ENCODE peak calls at places on chromosomes 6 and 20, in seven cellular contexts. One of them, this sample, is unnamed.

GRCh38 chr6:118554698-118555097 is 6.6 kb downstream of the PLN start:
- DNase-seq in brain microvascular endothelial cell: no peak
- DNase-seq in NCI-H460: no peak
- DNase-seq in fibroblast of gingiva: no peak
- DNase-seq in effector memory CD8-positive, alpha-beta T cell: no peak
- DNase-seq in LHCN-M2: no peak
- DNase-seq in activated B cell treated with CpG ODN at 0.5 μM for 24 hours: no peak
- DNase-seq in this sample: no peak

GRCh38 chr20:56689318-56689717 is 60.2 kb downstream of the TFAP2C start:
- DNase-seq in effector memory CD8-positive, alpha-beta T cell: no peak
- DNase-seq in brain microvascular endothelial cell: no peak
- DNase-seq in activated B cell treated with CpG ODN at 0.5 μM for 24 hours: no peak
- DNase-seq in LHCN-M2: no peak
- DNase-seq in NCI-H460: no peak
- DNase-seq in fibroblast of gingiva: peak; percentile 79
- DNase-seq in this sample: no peak

GRCh38 chr6:39707962-39708683 is 17.1 kb downstream of the KIF6 start:
- DNase-seq in LHCN-M2: no peak
- DNase-seq in brain microvascular endothelial cell: no peak
- DNase-seq in fibroblast of gingiva: peak; percentile 3
- DNase-seq in effector memory CD8-positive, alpha-beta T cell: no peak
- DNase-seq in activated B cell treated with CpG ODN at 0.5 μM for 24 hours: no peak
- DNase-seq in NCI-H460: no peak
- DNase-seq in this sample: no peak

GRCh38 chr6:100096356-100096755 is 102.3 kb upstream of the MCHR2 start:
- DNase-seq in LHCN-M2: peak; percentile 35
- DNase-seq in effector memory CD8-positive, alpha-beta T cell: no peak
- DNase-seq in activated B cell treated with CpG ODN at 0.5 μM for 24 hours: no peak
- DNase-seq in NCI-H460: no peak
- DNase-seq in fibroblast of gingiva: no peak
- DNase-seq in brain microvascular endothelial cell: no peak
- DNase-seq in this sample: no peak

GRCh38 chr6:90478278-90478677 is 108.6 kb downstream of the MAP3K7 start:
- DNase-seq in brain microvascular endothelial cell: no peak
- DNase-seq in LHCN-M2: no peak
- DNase-seq in activated B cell treated with CpG ODN at 0.5 μM for 24 hours: no peak
- DNase-seq in fibroblast of gingiva: no peak
- DNase-seq in effector memory CD8-positive, alpha-beta T cell: no peak
- DNase-seq in NCI-H460: no peak
- DNase-seq in this sample: no peak

GRCh38 chr6:33828764-33829731 is 25.2 kb upstream of the MLN start:
- DNase-seq in fibroblast of gingiva: no peak
- DNase-seq in NCI-H460: no peak
- DNase-seq in brain microvascular endothelial cell: no peak
- DNase-seq in effector memory CD8-positive, alpha-beta T cell: no peak
- DNase-seq in LHCN-M2: no peak
- DNase-seq in activated B cell treated with CpG ODN at 0.5 μM for 24 hours: no peak
- DNase-seq in this sample: no peak

GRCh38 chr20:59412251-59412650 is 111.8 kb downstream of the EDN3 start:
- DNase-seq in effector memory CD8-positive, alpha-beta T cell: no peak
- DNase-seq in NCI-H460: no peak
- DNase-seq in activated B cell treated with CpG ODN at 0.5 μM for 24 hours: no peak
- DNase-seq in brain microvascular endothelial cell: no peak
- DNase-seq in LHCN-M2: no peak
- DNase-seq in fibroblast of gingiva: no peak
- DNase-seq in this sample: no peak

GRCh38 chr6:105607624-105608392 is 204.9 kb upstream of the PREP start:
- DNase-seq in brain microvascular endothelial cell: no peak
- DNase-seq in LHCN-M2: no peak
- DNase-seq in activated B cell treated with CpG ODN at 0.5 μM for 24 hours: no peak
- DNase-seq in NCI-H460: no peak
- DNase-seq in effector memory CD8-positive, alpha-beta T cell: no peak
- DNase-seq in fibroblast of gingiva: no peak
- DNase-seq in this sample: no peak

GRCh38 chr6:1715336-1715735 is 105.6 kb downstream of the FOXC1 start:
- DNase-seq in activated B cell treated with CpG ODN at 0.5 μM for 24 hours: no peak
- DNase-seq in LHCN-M2: no peak
- DNase-seq in NCI-H460: no peak
- DNase-seq in brain microvascular endothelial cell: no peak
- DNase-seq in fibroblast of gingiva: no peak
- DNase-seq in effector memory CD8-positive, alpha-beta T cell: no peak
- DNase-seq in this sample: no peak

GRCh38 chr6:51468704-51469103 is 618.7 kb downstream of the PKHD1 start:
- DNase-seq in activated B cell treated with CpG ODN at 0.5 μM for 24 hours: no peak
- DNase-seq in NCI-H460: no peak
- DNase-seq in LHCN-M2: no peak
- DNase-seq in fibroblast of gingiva: no peak
- DNase-seq in brain microvascular endothelial cell: no peak
- DNase-seq in effector memory CD8-positive, alpha-beta T cell: no peak
- DNase-seq in this sample: no peak

GRCh38 chr6:152309648-152310047 is 327.5 kb downstream of the SYNE1 start:
- DNase-seq in brain microvascular endothelial cell: no peak
- DNase-seq in fibroblast of gingiva: no peak
- DNase-seq in effector memory CD8-positive, alpha-beta T cell: peak; percentile 46
- DNase-seq in activated B cell treated with CpG ODN at 0.5 μM for 24 hours: no peak
- DNase-seq in LHCN-M2: peak; percentile 83
- DNase-seq in NCI-H460: no peak
- DNase-seq in this sample: no peak

GRCh38 chr6:22888147-22888831 is 318.9 kb downstream of the HDGFL1 start:
- DNase-seq in NCI-H460: no peak
- DNase-seq in activated B cell treated with CpG ODN at 0.5 μM for 24 hours: no peak
- DNase-seq in LHCN-M2: no peak
- DNase-seq in effector memory CD8-positive, alpha-beta T cell: no peak
- DNase-seq in brain microvascular endothelial cell: no peak
- DNase-seq in fibroblast of gingiva: no peak
- DNase-seq in this sample: no peak

GRCh38 chr20:38727602-38728236 is 3.4 kb downstream of the SLC32A1 start:
- DNase-seq in activated B cell treated with CpG ODN at 0.5 μM for 24 hours: peak; percentile 19
- DNase-seq in LHCN-M2: no peak
- DNase-seq in NCI-H460: no peak
- DNase-seq in brain microvascular endothelial cell: no peak
- DNase-seq in fibroblast of gingiva: no peak
- DNase-seq in effector memory CD8-positive, alpha-beta T cell: peak; percentile 16
- DNase-seq in this sample: peak; percentile 22

GRCh38 chr6:127518710-127519468 is at the start of gene MTCL3:
- DNase-seq in LHCN-M2: peak; percentile 68
- DNase-seq in fibroblast of gingiva: peak; percentile 47
- DNase-seq in brain microvascular endothelial cell: peak; percentile 73
- DNase-seq in NCI-H460: no peak
- DNase-seq in effector memory CD8-positive, alpha-beta T cell: no peak
- DNase-seq in activated B cell treated with CpG ODN at 0.5 μM for 24 hours: no peak
- DNase-seq in this sample: no peak

GRCh38 chr6:65295812-65296211 is 411.2 kb downstream of the EYS start:
- DNase-seq in fibroblast of gingiva: no peak
- DNase-seq in activated B cell treated with CpG ODN at 0.5 μM for 24 hours: no peak
- DNase-seq in brain microvascular endothelial cell: no peak
- DNase-seq in LHCN-M2: no peak
- DNase-seq in NCI-H460: no peak
- DNase-seq in effector memory CD8-positive, alpha-beta T cell: no peak
- DNase-seq in this sample: no peak

GRCh38 chr6:53476979-53477378 is 67.9 kb downstream of the GCLC start:
- DNase-seq in effector memory CD8-positive, alpha-beta T cell: no peak
- DNase-seq in activated B cell treated with CpG ODN at 0.5 μM for 24 hours: no peak
- DNase-seq in fibroblast of gingiva: no peak
- DNase-seq in NCI-H460: no peak
- DNase-seq in LHCN-M2: no peak
- DNase-seq in brain microvascular endothelial cell: no peak
- DNase-seq in this sample: no peak

GRCh38 chr6:21712213-21712612 is 118.7 kb downstream of the SOX4 start:
- DNase-seq in NCI-H460: no peak
- DNase-seq in activated B cell treated with CpG ODN at 0.5 μM for 24 hours: no peak
- DNase-seq in fibroblast of gingiva: no peak
- DNase-seq in brain microvascular endothelial cell: no peak
- DNase-seq in LHCN-M2: no peak
- DNase-seq in effector memory CD8-positive, alpha-beta T cell: no peak
- DNase-seq in this sample: no peak

GRCh38 chr6:156954191-156954590 is 177.0 kb downstream of the ARID1B start:
- DNase-seq in activated B cell treated with CpG ODN at 0.5 μM for 24 hours: no peak
- DNase-seq in LHCN-M2: no peak
- DNase-seq in effector memory CD8-positive, alpha-beta T cell: no peak
- DNase-seq in NCI-H460: no peak
- DNase-seq in brain microvascular endothelial cell: no peak
- DNase-seq in fibroblast of gingiva: no peak
- DNase-seq in this sample: no peak

GRCh38 chr6:134029495-134030455 is 22.6 kb downstream of the SLC2A12 start:
- DNase-seq in LHCN-M2: peak; percentile 80
- DNase-seq in activated B cell treated with CpG ODN at 0.5 μM for 24 hours: no peak
- DNase-seq in effector memory CD8-positive, alpha-beta T cell: no peak
- DNase-seq in fibroblast of gingiva: no peak
- DNase-seq in NCI-H460: no peak
- DNase-seq in brain microvascular endothelial cell: peak; percentile 86
- DNase-seq in this sample: no peak

GRCh38 chr6:16955899-16956298 is 146.0 kb upstream of the STMND1 start:
- DNase-seq in NCI-H460: no peak
- DNase-seq in LHCN-M2: no peak
- DNase-seq in brain microvascular endothelial cell: no peak
- DNase-seq in activated B cell treated with CpG ODN at 0.5 μM for 24 hours: no peak
- DNase-seq in fibroblast of gingiva: no peak
- DNase-seq in effector memory CD8-positive, alpha-beta T cell: no peak
- DNase-seq in this sample: no peak

GRCh38 chr6:6795396-6795795 is 206.9 kb downstream of the LY86 start:
- DNase-seq in LHCN-M2: no peak
- DNase-seq in effector memory CD8-positive, alpha-beta T cell: no peak
- DNase-seq in NCI-H460: no peak
- DNase-seq in brain microvascular endothelial cell: no peak
- DNase-seq in activated B cell treated with CpG ODN at 0.5 μM for 24 hours: no peak
- DNase-seq in fibroblast of gingiva: no peak
- DNase-seq in this sample: no peak

GRCh38 chr6:39335780-39336541 is 13.5 kb upstream of the KCNK16 start:
- DNase-seq in NCI-H460: no peak
- DNase-seq in LHCN-M2: peak; percentile 13
- DNase-seq in fibroblast of gingiva: no peak
- DNase-seq in brain microvascular endothelial cell: peak; percentile 8
- DNase-seq in activated B cell treated with CpG ODN at 0.5 μM for 24 hours: no peak
- DNase-seq in effector memory CD8-positive, alpha-beta T cell: no peak
- DNase-seq in this sample: no peak

GRCh38 chr6:80376411-80376810 is 269.9 kb downstream of the BCKDHB start:
- DNase-seq in activated B cell treated with CpG ODN at 0.5 μM for 24 hours: no peak
- DNase-seq in fibroblast of gingiva: no peak
- DNase-seq in LHCN-M2: no peak
- DNase-seq in NCI-H460: no peak
- DNase-seq in brain microvascular endothelial cell: peak; percentile 39
- DNase-seq in effector memory CD8-positive, alpha-beta T cell: no peak
- DNase-seq in this sample: no peak

GRCh38 chr6:44569931-44570385 is 182.5 kb downstream of the CDC5L start:
- DNase-seq in effector memory CD8-positive, alpha-beta T cell: no peak
- DNase-seq in brain microvascular endothelial cell: no peak
- DNase-seq in fibroblast of gingiva: peak; percentile 14
- DNase-seq in LHCN-M2: peak; percentile 48
- DNase-seq in NCI-H460: no peak
- DNase-seq in activated B cell treated with CpG ODN at 0.5 μM for 24 hours: no peak
- DNase-seq in this sample: no peak

GRCh38 chr6:143279385-143279784 is 171.1 kb downstream of the ADAT2 start:
- DNase-seq in effector memory CD8-positive, alpha-beta T cell: no peak
- DNase-seq in brain microvascular endothelial cell: peak; percentile 31
- DNase-seq in NCI-H460: no peak
- DNase-seq in LHCN-M2: peak; percentile 23
- DNase-seq in fibroblast of gingiva: peak; percentile 14
- DNase-seq in activated B cell treated with CpG ODN at 0.5 μM for 24 hours: no peak
- DNase-seq in this sample: no peak

GRCh38 chr20:7195704-7196103 is 428.2 kb downstream of the BMP2 start:
- DNase-seq in LHCN-M2: no peak
- DNase-seq in fibroblast of gingiva: peak; percentile 85
- DNase-seq in NCI-H460: no peak
- DNase-seq in brain microvascular endothelial cell: peak; percentile 85
- DNase-seq in effector memory CD8-positive, alpha-beta T cell: no peak
- DNase-seq in activated B cell treated with CpG ODN at 0.5 μM for 24 hours: no peak
- DNase-seq in this sample: no peak

GRCh38 chr6:74410630-74411029 is 714.6 kb downstream of the CD109 start:
- DNase-seq in effector memory CD8-positive, alpha-beta T cell: no peak
- DNase-seq in activated B cell treated with CpG ODN at 0.5 μM for 24 hours: no peak
- DNase-seq in fibroblast of gingiva: peak; percentile 33
- DNase-seq in brain microvascular endothelial cell: no peak
- DNase-seq in NCI-H460: no peak
- DNase-seq in LHCN-M2: peak; percentile 44
- DNase-seq in this sample: no peak